ENCODE peak calls at places on chromosomes 12 and 14, in ten cellular contexts. B is kidney, Y is ascending aorta, S is pancreas, L is ovary, N is HepG2, M is fibroblast of lung, F is tibial nerve, W is prostate gland, X is uterus. V is an unnamed sample. For H3K4me1, the result is how much of the 10 kb centered on the place peaks cover.

GRCh38 chr14:48125654-48126053 is 450.2 kb upstream of the MDGA2 start:
- DNase-seq in N (no peak), X (no peak), F (no peak), B (no peak), W (no peak), Y (no peak), L (no peak), M (no peak), S (peak), V (no peak)

GRCh38 chr12:31524791-31525495 is 66.0 kb downstream of the DENND5B start:
- DNase-seq in B (no peak), Y (no peak), S (no peak), M (peak), F (no peak), L (no peak), N (no peak), X (no peak), W (no peak), V (peak)

GRCh38 chr12:71948390-71948789 is 9.7 kb downstream of the TPH2 start:
- DNase-seq in S (no peak), N (no peak), F (no peak), W (no peak), B (no peak), Y (no peak), X (no peak), L (no peak), M (no peak), V (no peak)

GRCh38 chr14:30227436-30227835 is 299.8 kb upstream of the PRKD1 start:
- DNase-seq in F (peak), Y (no peak), X (no peak), N (no peak), W (no peak), B (no peak), L (peak), M (peak), S (no peak), V (no peak)

GRCh38 chr12:66354291-66354690 is 52.0 kb downstream of the HELB start:
- DNase-seq in N (no peak), S (no peak), B (no peak), X (no peak), M (no peak), L (no peak), Y (no peak), W (no peak), F (no peak), V (no peak)

GRCh38 chr12:112798019-112798760 is 6.6 kb downstream of the RPH3A start:
- DNase-seq in B (no peak), W (no peak), F (no peak), X (no peak), Y (no peak), N (no peak), M (no peak), S (no peak), L (no peak), V (no peak)

GRCh38 chr12:40225984-40226602 is 1.3 kb downstream of the LRRK2 start:
- DNase-seq in X (no peak), B (no peak), M (no peak), S (no peak), W (no peak), F (no peak), N (no peak), L (no peak), Y (no peak), V (no peak)

GRCh38 chr12:47904647-47905312 is at the start of gene VDR:
- DNase-seq in W (peak), B (peak), F (peak), S (peak), L (peak), Y (peak), M (peak), N (peak), X (peak), V (peak)

GRCh38 chr14:68688872-68689371 is 103.9 kb downstream of the ZFP36L1 start:
- DNase-seq in L (peak), W (no peak), F (no peak), Y (no peak), M (peak), B (no peak), X (peak), S (no peak), N (no peak), V (peak)

GRCh38 chr12:47882796-47883546 is 21.8 kb downstream of the VDR start:
- DNase-seq in F (no peak), Y (no peak), N (no peak), W (no peak), L (no peak), B (no peak), X (no peak), S (no peak), M (no peak), V (no peak)

GRCh38 chr14:36647417-36647826 is 14.2 kb upstream of the PAX9 start:
- DNase-seq in L (no peak), F (no peak), W (no peak), Y (no peak), X (no peak), S (no peak), B (peak), M (no peak), N (no peak), V (no peak)

GRCh38 chr12:102730996-102731395 is 186.0 kb downstream of the PAH start:
- DNase-seq in B (no peak), M (no peak), F (no peak), Y (no peak), X (no peak), N (no peak), S (no peak), W (no peak), L (no peak), V (no peak)

GRCh38 chr14:74653386-74654138 is 41.5 kb upstream of the LTBP2 start:
- DNase-seq in S (no peak), W (no peak), F (no peak), N (no peak), B (no peak), M (no peak), L (no peak), Y (no peak), X (no peak), V (no peak)

GRCh38 chr12:57488397-57489156 is 709 bp downstream of the MARS1 start:
- DNase-seq in S (no peak), W (no peak), L (no peak), Y (no peak), X (no peak), N (no peak), B (no peak), F (no peak), M (no peak), V (no peak)

GRCh38 chr12:57489157-57489641 is 1.3 kb downstream of the MARS1 start:
- DNase-seq in Y (no peak), N (no peak), L (no peak), W (no peak), X (no peak), B (no peak), S (no peak), M (no peak), F (no peak), V (no peak)

GRCh38 chr12:57487597-57488396 is at the start of gene MARS1:
- DNase-seq in Y (peak), M (peak), S (peak), L (peak), W (peak), X (peak), B (peak), N (peak), F (peak), V (peak)

GRCh38 chr12:57490126-57490525 is 2.3 kb downstream of the MARS1 start:
- DNase-seq in F (no peak), W (no peak), S (no peak), M (no peak), Y (no peak), X (no peak), N (no peak), B (no peak), L (no peak), V (no peak)

DNA sequence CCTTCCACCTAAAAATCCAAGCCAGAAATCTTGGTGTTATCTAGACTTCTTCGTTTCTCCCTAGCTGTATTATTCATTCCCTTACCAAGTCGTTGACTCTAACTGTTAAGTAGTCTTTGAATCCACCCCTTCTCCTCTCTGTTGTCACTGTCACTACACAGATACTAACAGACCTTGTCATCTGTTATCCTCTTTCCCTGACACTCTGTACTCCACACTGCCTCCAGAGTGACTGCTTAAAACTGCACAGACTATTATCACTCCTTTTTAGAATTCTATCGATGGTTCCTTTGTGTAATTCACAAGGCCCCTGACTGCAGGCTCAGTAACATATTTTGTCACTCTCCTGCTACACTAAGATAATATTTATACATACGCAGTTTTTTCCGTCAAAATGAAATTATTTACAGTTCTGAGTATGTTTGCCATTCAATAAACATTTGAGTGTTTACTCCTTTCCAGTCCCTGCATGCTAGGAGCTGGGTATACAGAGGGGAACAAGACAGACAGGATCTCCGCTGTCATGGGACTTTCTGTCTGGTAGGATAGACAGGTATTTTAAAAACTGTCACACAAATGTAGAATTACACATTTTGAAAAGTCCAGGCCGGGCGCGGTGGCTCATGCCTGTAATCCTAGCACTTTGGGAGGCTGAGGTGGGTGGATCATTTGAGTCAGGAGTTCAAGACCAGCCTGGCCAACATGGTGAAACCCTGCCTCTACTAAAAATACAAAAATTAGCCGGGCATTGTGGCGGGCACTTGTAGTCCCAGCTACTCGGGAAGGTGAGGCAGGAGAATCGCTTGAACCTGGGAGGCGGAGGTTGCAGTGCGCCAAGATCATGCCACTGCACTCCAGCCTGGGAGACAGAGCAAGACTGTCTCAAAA is 3.8 kb downstream of the MARS1 start:
- DNase-seq in F (no peak), W (peak), X (no peak), S (no peak), L (no peak), N (peak), B (no peak), Y (no peak), M (no peak), V (no peak)
- TF ChIP-seq CTCF in F (no peak), W (no peak), X (no peak), S (no peak), L (no peak), N (no peak), B (no peak), Y (no peak), M (no peak), V (no peak)

DNA sequence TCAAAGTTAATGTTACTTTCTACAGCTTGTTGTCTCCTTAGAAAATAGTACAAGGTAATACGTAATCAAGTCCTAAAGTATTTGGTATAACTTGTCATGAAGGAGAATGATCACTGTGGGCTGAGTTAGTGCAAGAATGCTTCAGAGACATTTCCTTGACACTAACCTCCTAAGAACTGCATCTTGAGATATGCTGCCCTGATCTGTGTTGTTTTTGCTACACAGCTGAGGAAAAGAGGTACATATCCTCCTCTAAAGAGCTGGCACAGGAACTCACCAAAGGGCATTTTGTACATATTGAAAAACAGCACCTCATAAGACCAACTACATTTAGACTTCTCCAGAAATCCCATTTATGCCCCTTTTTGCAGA is 28.7 kb downstream of the RAP1B start:
- DNase-seq in X (no peak), S (no peak), B (no peak), M (no peak), W (no peak), F (no peak), Y (no peak), L (no peak), N (no peak), V (no peak)
- H3K4me1 ChIP-seq in X (under half), S (under half), B (under half), M (under half), W (under half), F (half or more), Y (under half), L (under half), N (under half), V (under half)

DNA sequence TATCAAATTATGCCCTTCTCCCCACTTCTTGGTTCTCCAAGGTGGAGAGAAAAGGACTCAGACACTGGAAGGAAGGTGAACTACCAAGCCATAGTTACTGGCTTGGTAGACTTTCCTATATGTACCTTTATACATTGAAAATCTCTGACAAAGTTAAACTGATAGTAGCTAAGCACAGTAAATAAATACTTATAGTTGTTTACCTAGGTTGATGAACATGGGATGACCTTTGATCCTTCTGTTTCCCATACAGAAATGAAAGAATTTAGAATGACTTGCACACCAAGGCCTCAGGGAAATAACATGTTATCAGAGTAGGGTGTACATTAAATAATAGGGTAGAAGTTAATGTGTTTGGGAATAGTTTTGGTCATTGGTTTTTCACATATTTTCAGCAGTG is 6.7 kb downstream of the ARHGAP5 start:
- DNase-seq in F (no peak), N (peak), L (no peak), W (no peak), Y (no peak), S (no peak), M (no peak), B (no peak), X (no peak), V (no peak)
- H3K27ac ChIP-seq in F (no peak), N (peak), L (no peak), W (no peak), Y (no peak), S (no peak), M (no peak), B (no peak), X (no peak), V (no peak)

GRCh38 chr12:73629171-73629570 is 908.5 kb upstream of the ATXN7L3B start:
- DNase-seq in M (no peak), N (no peak), W (no peak), B (no peak), Y (no peak), S (no peak), F (no peak), L (no peak), X (no peak), V (no peak)

GRCh38 chr12:73632191-73632590 is 905.4 kb upstream of the ATXN7L3B start:
- DNase-seq in M (no peak), X (no peak), N (no peak), B (no peak), W (no peak), L (no peak), S (no peak), F (no peak), Y (no peak), V (no peak)

GRCh38 chr12:73629893-73630872 is 907.5 kb upstream of the ATXN7L3B start:
- DNase-seq in F (no peak), B (no peak), L (no peak), S (no peak), W (no peak), M (no peak), Y (no peak), X (no peak), N (no peak), V (no peak)

GRCh38 chr12:73632661-73633060 is 905.0 kb upstream of the ATXN7L3B start:
- DNase-seq in W (no peak), X (no peak), S (no peak), L (no peak), F (no peak), M (no peak), Y (no peak), N (no peak), B (no peak), V (no peak)
- TF ChIP-seq CTCF in W (no peak), X (no peak), S (no peak), L (no peak), F (no peak), M (no peak), Y (no peak), N (no peak), B (no peak), V (no peak)

DNA sequence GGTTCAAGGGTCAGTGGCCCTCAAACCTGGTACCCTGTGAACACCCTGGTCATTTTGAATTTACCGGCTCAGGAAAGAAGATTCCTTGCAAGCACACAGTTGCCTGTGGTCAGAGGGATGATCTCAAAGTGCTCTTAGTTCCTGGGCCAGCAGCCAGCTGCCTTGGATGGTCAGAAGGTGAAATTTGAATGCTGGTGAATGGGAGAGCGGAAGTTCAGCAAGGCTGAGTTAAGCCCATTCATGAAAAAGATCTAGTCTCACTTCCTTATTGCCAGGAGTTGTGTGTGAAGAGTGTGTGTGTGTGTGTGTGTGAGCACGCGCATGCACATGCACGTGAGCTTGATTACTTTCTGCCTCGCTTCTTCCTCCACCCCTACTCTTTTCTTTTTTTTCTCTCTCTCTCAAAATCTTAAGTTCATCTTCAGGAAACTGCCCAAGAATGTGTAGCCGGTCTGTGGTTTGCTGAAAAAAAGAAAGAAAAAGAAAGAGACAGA is 155.5 kb upstream of the CCND2 start:
- DNase-seq in Y (peak), W (no peak), M (peak), N (no peak), F (peak), L (no peak), X (no peak), S (no peak), B (peak), V (peak)
- H3K4me1 ChIP-seq in Y (under half), W (under half), M (under half), N (under half), F (under half), L (under half), X (under half), S (under half), B (under half), V (under half)

DNA sequence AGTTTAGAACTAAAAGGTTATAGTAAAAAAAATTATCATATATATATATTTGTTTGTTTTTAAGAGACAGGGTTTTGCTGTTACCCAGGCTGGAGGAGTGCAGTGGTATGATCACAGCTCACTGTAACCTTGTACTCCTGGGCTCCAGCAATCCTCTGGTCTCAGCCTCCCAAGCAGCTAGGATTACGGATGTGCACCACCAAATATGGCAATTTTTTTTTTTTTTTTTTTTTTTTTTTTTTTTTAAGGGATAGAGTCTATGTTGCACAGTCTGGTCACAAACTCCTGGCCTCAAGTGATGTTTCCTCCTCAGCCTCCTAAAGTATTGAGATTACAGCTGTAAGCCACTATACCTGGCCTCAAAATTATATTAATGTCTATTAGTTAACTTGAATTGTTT is 48.7 kb downstream of the PAPLN start:
- DNase-seq in S (no peak), B (no peak), Y (no peak), N (no peak), F (no peak), X (no peak), M (no peak), W (no peak), L (no peak), V (no peak)
- H3K27ac ChIP-seq in S (no peak), B (no peak), Y (no peak), N (no peak), F (no peak), X (no peak), M (no peak), W (no peak), L (no peak), V (no peak)

V was measured in foreskin keratinocyte.